ENCODE peak calls at places on chromosomes 11 and 22, in five cellular contexts. One of them, this sample, is unnamed.

GRCh38 chr22:23530766-23531282 is 49.3 kb downstream of the IGLL1 start:
- DNase-seq in CD8-positive, alpha-beta memory T cell: no peak
- DNase-seq in PC-9: no peak
- DNase-seq in HL-60: no peak
- DNase-seq in CD4-positive, alpha-beta memory T cell: no peak
- DNase-seq in this sample: no peak

GRCh38 chr11:125404136-125404810 is 91.8 kb downstream of the FEZ1 start:
- DNase-seq in HL-60: no peak
- DNase-seq in CD4-positive, alpha-beta memory T cell: no peak
- DNase-seq in PC-9: no peak
- DNase-seq in CD8-positive, alpha-beta memory T cell: no peak
- DNase-seq in this sample: peak; percentile 32

GRCh38 chr11:65779919-65780769 is 632 bp downstream of the AP5B1 start:
- DNase-seq in CD4-positive, alpha-beta memory T cell: peak; percentile 79
- DNase-seq in CD8-positive, alpha-beta memory T cell: peak; percentile 69
- DNase-seq in PC-9: peak; percentile 62
- DNase-seq in HL-60: peak; percentile 85
- DNase-seq in this sample: peak; percentile 34

GRCh38 chr11:59186130-59186594 is 14.2 kb downstream of the DTX4 start:
- DNase-seq in PC-9: peak; percentile 98
- DNase-seq in CD8-positive, alpha-beta memory T cell: peak; percentile 42
- DNase-seq in HL-60: no peak
- DNase-seq in CD4-positive, alpha-beta memory T cell: peak; percentile 44
- DNase-seq in this sample: no peak

GRCh38 chr11:128931661-128932060 is 11.0 kb downstream of the TP53AIP1 start:
- DNase-seq in CD4-positive, alpha-beta memory T cell: no peak
- DNase-seq in HL-60: no peak
- DNase-seq in PC-9: no peak
- DNase-seq in CD8-positive, alpha-beta memory T cell: no peak
- DNase-seq in this sample: peak; percentile 42

GRCh38 chr11:15665368-15665871 is 550.7 kb downstream of the INSC start:
- DNase-seq in PC-9: peak; percentile 90
- DNase-seq in CD4-positive, alpha-beta memory T cell: no peak
- DNase-seq in HL-60: no peak
- DNase-seq in CD8-positive, alpha-beta memory T cell: no peak
- DNase-seq in this sample: no peak

GRCh38 chr22:50209893-50210292 is 9.1 kb downstream of the SELENOO start:
- DNase-seq in CD8-positive, alpha-beta memory T cell: peak; percentile 65
- DNase-seq in HL-60: peak; percentile 64
- DNase-seq in PC-9: peak; percentile 53
- DNase-seq in CD4-positive, alpha-beta memory T cell: peak; percentile 75
- DNase-seq in this sample: no peak

GRCh38 chr22:44627521-44628139 is 74.4 kb upstream of the PRR5 start:
- DNase-seq in CD4-positive, alpha-beta memory T cell: no peak
- DNase-seq in CD8-positive, alpha-beta memory T cell: no peak
- DNase-seq in PC-9: no peak
- DNase-seq in HL-60: no peak
- DNase-seq in this sample: no peak

GRCh38 chr11:88414385-88414861 is 76.9 kb upstream of the CTSC start:
- DNase-seq in HL-60: peak; percentile 86
- DNase-seq in CD4-positive, alpha-beta memory T cell: peak; percentile 31
- DNase-seq in CD8-positive, alpha-beta memory T cell: no peak
- DNase-seq in PC-9: peak; percentile 45
- DNase-seq in this sample: peak; percentile 71

GRCh38 chr22:48488611-48489456 is 1338.8 kb downstream of the BRD1 start:
- DNase-seq in HL-60: no peak
- DNase-seq in CD4-positive, alpha-beta memory T cell: no peak
- DNase-seq in PC-9: no peak
- DNase-seq in CD8-positive, alpha-beta memory T cell: no peak
- DNase-seq in this sample: no peak

GRCh38 chr22:47168441-47168840 is 406.0 kb downstream of the TBC1D22A start:
- DNase-seq in CD8-positive, alpha-beta memory T cell: no peak
- DNase-seq in PC-9: no peak
- DNase-seq in CD4-positive, alpha-beta memory T cell: no peak
- DNase-seq in HL-60: no peak
- DNase-seq in this sample: no peak

GRCh38 chr11:37107415-37107814 is 509.4 kb upstream of the RAG2 start:
- DNase-seq in CD4-positive, alpha-beta memory T cell: no peak
- DNase-seq in PC-9: no peak
- DNase-seq in CD8-positive, alpha-beta memory T cell: no peak
- DNase-seq in HL-60: no peak
- DNase-seq in this sample: no peak

GRCh38 chr11:326842-327580 is 6.4 kb upstream of the IFITM3 start:
- DNase-seq in CD8-positive, alpha-beta memory T cell: peak; percentile 48
- DNase-seq in PC-9: no peak
- DNase-seq in CD4-positive, alpha-beta memory T cell: peak; percentile 67
- DNase-seq in HL-60: peak; percentile 83
- DNase-seq in this sample: no peak

GRCh38 chr11:115711021-115711420 is 206.8 kb upstream of the CADM1 start:
- DNase-seq in CD4-positive, alpha-beta memory T cell: no peak
- DNase-seq in CD8-positive, alpha-beta memory T cell: no peak
- DNase-seq in HL-60: peak; percentile 10
- DNase-seq in PC-9: no peak
- DNase-seq in this sample: no peak

GRCh38 chr11:13294771-13295579 is 17.4 kb downstream of the BMAL1 start:
- DNase-seq in CD4-positive, alpha-beta memory T cell: no peak
- DNase-seq in CD8-positive, alpha-beta memory T cell: no peak
- DNase-seq in HL-60: no peak
- DNase-seq in PC-9: no peak
- DNase-seq in this sample: no peak

GRCh38 chr11:65551572-65552398 is 6.4 kb downstream of the LTBP3 start:
- DNase-seq in PC-9: peak; percentile 63
- DNase-seq in HL-60: peak; percentile 69
- DNase-seq in CD4-positive, alpha-beta memory T cell: peak; percentile 65
- DNase-seq in CD8-positive, alpha-beta memory T cell: peak; percentile 43
- DNase-seq in this sample: no peak

GRCh38 chr11:100467821-100468508 is 219.1 kb upstream of the ARHGAP42 start:
- DNase-seq in CD4-positive, alpha-beta memory T cell: no peak
- DNase-seq in CD8-positive, alpha-beta memory T cell: no peak
- DNase-seq in HL-60: no peak
- DNase-seq in PC-9: no peak
- DNase-seq in this sample: no peak

DNA sequence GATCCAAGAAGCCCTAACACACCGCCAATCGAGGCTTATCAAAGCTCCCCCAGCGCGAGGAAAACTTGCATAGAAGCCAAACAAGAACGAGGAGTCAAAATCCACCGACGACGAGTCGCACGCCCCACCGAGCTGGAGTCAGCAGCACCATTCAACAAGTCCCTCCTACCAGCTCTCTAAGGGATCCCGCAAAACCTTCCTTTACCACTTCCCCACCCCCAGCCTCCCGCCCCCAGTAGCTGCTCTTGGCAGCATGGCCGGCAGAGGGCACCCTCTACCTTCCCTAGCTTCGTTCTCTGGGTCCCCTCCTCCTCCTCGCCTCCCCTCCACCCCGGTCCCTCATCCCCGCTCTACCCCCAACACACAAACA is 1.4 kb downstream of the BDNF start:
- DNase-seq in CD4-positive, alpha-beta memory T cell: peak; percentile 19
- DNase-seq in PC-9: peak; percentile 49
- DNase-seq in HL-60: peak; percentile 65
- DNase-seq in CD8-positive, alpha-beta memory T cell: peak; percentile 3
- DNase-seq in this sample: peak; percentile 72
- H3K4me3 ChIP-seq in CD4-positive, alpha-beta memory T cell: no peak overlapping the region
- H3K4me3 ChIP-seq in PC-9: peak overlapping the region; percentile 64
- H3K4me3 ChIP-seq in HL-60: peak overlapping the region; percentile 51
- H3K4me3 ChIP-seq in CD8-positive, alpha-beta memory T cell: no peak overlapping the region
- H3K4me3 ChIP-seq in this sample: peak overlapping the region; percentile 65

DNA sequence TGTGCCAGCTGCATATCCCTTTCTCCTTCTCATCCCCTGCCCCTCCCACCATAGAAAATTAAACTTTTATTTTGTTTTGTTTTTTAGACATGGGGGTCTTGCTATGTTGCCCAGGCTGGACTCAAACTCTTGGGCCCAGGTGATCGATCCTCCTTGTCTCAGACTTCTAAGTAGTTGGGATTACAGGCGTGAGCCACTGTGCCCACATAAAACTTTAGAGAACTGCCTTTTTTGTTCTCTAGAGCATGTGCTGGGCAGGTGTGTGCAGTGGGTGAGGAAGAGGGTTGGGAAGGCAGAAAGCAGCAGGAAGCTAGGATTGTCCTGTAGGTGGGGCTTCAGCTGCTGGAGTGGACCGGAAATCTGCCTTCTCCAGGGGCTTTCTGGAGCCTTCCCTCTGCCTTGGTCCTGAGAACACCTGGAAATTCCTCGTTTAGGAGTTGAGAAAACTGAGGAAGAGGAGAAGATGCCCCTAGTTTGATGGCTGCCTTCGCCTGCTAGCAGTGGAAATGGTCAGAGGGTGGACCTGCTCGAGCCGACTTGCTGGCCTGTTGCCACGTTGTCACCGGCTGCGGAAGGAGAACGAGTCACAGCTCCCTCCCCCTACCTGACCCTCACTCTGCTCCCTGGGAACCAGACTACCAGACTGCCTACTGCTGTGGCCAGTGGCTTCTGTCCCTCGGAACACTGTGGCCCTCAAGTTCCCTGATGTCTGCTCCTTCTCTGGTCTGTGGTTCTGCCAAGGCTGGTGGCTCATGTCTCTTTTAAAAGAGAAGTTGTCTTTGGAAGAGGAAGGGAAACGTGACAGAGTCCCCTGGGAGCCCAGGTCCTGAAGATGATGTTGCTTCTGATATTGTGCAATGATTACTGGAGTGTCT is 4.0 kb downstream of the ST14 start:
- DNase-seq in CD8-positive, alpha-beta memory T cell: no peak
- DNase-seq in HL-60: peak; percentile 82
- DNase-seq in PC-9: peak; percentile 51
- DNase-seq in CD4-positive, alpha-beta memory T cell: no peak
- DNase-seq in this sample: no peak
- H3K4me3 ChIP-seq in CD8-positive, alpha-beta memory T cell: no peak overlapping the region
- H3K4me3 ChIP-seq in HL-60: no peak overlapping the region
- H3K4me3 ChIP-seq in PC-9: no peak overlapping the region
- H3K4me3 ChIP-seq in CD4-positive, alpha-beta memory T cell: no peak overlapping the region
- H3K4me3 ChIP-seq in this sample: no peak overlapping the region

DNA sequence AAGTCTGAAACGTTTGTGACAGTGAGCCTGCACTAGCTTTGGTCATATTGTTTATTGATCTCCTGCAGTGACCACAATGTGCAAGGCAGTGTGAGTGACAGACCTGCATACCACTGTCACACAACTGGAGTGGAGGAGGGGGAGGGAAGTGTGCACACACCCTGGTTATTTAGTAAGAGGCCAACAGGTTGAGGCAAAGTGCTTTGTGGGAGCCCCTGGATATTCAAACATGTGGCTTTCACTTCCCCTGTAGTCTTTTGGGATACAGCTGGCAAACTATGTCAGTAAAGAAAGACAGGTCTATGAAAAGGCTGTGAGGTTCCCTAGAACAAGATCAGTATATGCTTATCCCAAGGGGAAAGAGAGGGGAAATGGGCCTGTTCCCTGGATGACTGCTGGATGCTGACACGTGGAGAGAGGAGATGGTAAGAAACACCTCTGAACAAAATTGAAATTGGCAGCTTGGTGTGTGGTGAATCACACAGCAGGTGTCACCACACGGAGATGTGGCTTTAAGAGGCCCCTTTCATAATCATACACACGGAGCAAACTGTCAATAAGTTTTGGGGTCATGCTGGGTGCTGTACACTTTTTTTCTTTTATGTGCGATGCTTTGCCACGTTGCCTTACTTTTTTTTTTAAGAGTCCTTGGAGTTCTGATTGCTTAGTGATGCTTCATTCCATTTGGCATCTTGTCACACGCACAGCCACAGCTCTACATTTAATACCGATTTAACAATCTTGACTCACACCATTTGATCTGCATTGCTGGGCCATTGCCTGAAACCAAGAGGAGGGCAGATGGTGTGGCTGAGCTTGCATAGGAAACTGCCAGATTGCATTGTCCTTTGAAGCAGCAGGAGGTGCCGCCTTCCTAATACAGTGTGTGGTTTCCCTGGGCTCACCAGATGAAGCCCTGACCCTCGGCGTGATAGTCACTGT is 11.3 kb downstream of the OSBP2 start:
- DNase-seq in CD4-positive, alpha-beta memory T cell: no peak
- DNase-seq in HL-60: no peak
- DNase-seq in PC-9: no peak
- DNase-seq in CD8-positive, alpha-beta memory T cell: peak; percentile 13
- DNase-seq in this sample: peak; percentile 68
- H3K4me3 ChIP-seq in CD4-positive, alpha-beta memory T cell: no peak overlapping the region
- H3K4me3 ChIP-seq in HL-60: no peak overlapping the region
- H3K4me3 ChIP-seq in PC-9: no peak overlapping the region
- H3K4me3 ChIP-seq in CD8-positive, alpha-beta memory T cell: no peak overlapping the region
- H3K4me3 ChIP-seq in this sample: no peak overlapping the region

GRCh38 chr11:120432056-120433018 is 79.2 kb upstream of the GRIK4 start:
- DNase-seq in CD8-positive, alpha-beta memory T cell: no peak
- DNase-seq in CD4-positive, alpha-beta memory T cell: no peak
- DNase-seq in HL-60: no peak
- DNase-seq in PC-9: peak; percentile 98
- DNase-seq in this sample: peak; percentile 98

GRCh38 chr11:120431633-120432032 is 79.9 kb upstream of the GRIK4 start:
- DNase-seq in HL-60: no peak
- DNase-seq in CD8-positive, alpha-beta memory T cell: no peak
- DNase-seq in PC-9: no peak
- DNase-seq in CD4-positive, alpha-beta memory T cell: no peak
- DNase-seq in this sample: peak; percentile 34
- H3K4me3 ChIP-seq in HL-60: no peak overlapping the region
- H3K4me3 ChIP-seq in CD8-positive, alpha-beta memory T cell: no peak overlapping the region
- H3K4me3 ChIP-seq in PC-9: no peak overlapping the region
- H3K4me3 ChIP-seq in CD4-positive, alpha-beta memory T cell: no peak overlapping the region
- H3K4me3 ChIP-seq in this sample: no peak overlapping the region

This sample was measured in skeletal muscle cell.